ENCODE peak calls at places on chromosomes 11 and 22, in five cellular contexts. One of them, this sample, is unnamed.

GRCh38 chr11:94823127-94823732 is 55.1 kb downstream of the AMOTL1 start:
- DNase-seq in thoracic aorta: no peak
- DNase-seq in adrenal gland: no peak
- DNase-seq in cardiac muscle cell: no peak
- DNase-seq in Peyer's patch: no peak
- DNase-seq in this sample: peak; percentile 61

GRCh38 chr11:108558222-108558621 is 35.3 kb downstream of the EXPH5 start:
- DNase-seq in cardiac muscle cell: no peak
- DNase-seq in Peyer's patch: no peak
- DNase-seq in thoracic aorta: no peak
- DNase-seq in adrenal gland: no peak
- DNase-seq in this sample: no peak

GRCh38 chr22:48740731-48741405 is 1086.8 kb downstream of the BRD1 start:
- DNase-seq in thoracic aorta: no peak
- DNase-seq in adrenal gland: no peak
- DNase-seq in cardiac muscle cell: no peak
- DNase-seq in Peyer's patch: peak; percentile 27
- DNase-seq in this sample: no peak

GRCh38 chr11:114179234-114179941 is 116.8 kb upstream of the NNMT start:
- DNase-seq in adrenal gland: peak; percentile 82
- DNase-seq in Peyer's patch: peak; percentile 94
- DNase-seq in cardiac muscle cell: peak; percentile 99
- DNase-seq in thoracic aorta: peak; percentile 78
- DNase-seq in this sample: no peak

GRCh38 chr22:21764038-21764804 is 28.6 kb upstream of the YPEL1 start:
- DNase-seq in cardiac muscle cell: no peak
- DNase-seq in adrenal gland: no peak
- DNase-seq in thoracic aorta: no peak
- DNase-seq in Peyer's patch: no peak
- DNase-seq in this sample: no peak

GRCh38 chr11:85810871-85811611 is at the start of gene SYTL2:
- DNase-seq in thoracic aorta: no peak
- DNase-seq in adrenal gland: peak; percentile 84
- DNase-seq in Peyer's patch: peak; percentile 90
- DNase-seq in cardiac muscle cell: peak; percentile 46
- DNase-seq in this sample: peak; percentile 23

GRCh38 chr11:126268361-126268707 is 361 bp downstream of the SRPRA start:
- DNase-seq in Peyer's patch: no peak
- DNase-seq in cardiac muscle cell: no peak
- DNase-seq in adrenal gland: no peak
- DNase-seq in thoracic aorta: no peak
- DNase-seq in this sample: no peak

GRCh38 chr22:33898121-33898520 is 22.2 kb downstream of the LARGE1 start:
- DNase-seq in cardiac muscle cell: no peak
- DNase-seq in Peyer's patch: no peak
- DNase-seq in adrenal gland: no peak
- DNase-seq in thoracic aorta: no peak
- DNase-seq in this sample: no peak

GRCh38 chr22:37907036-37907954 is 1.2 kb downstream of the MICALL1 start:
- DNase-seq in adrenal gland: no peak
- DNase-seq in thoracic aorta: no peak
- DNase-seq in Peyer's patch: no peak
- DNase-seq in cardiac muscle cell: peak; percentile 26
- DNase-seq in this sample: no peak
- H3K27ac ChIP-seq in adrenal gland: peak overlapping the region; percentile 62
- H3K27ac ChIP-seq in thoracic aorta: peak overlapping the region; percentile 87
- H3K27ac ChIP-seq in Peyer's patch: peak overlapping the region; percentile 88
- H3K27ac ChIP-seq in cardiac muscle cell: no peak overlapping the region
- H3K27ac ChIP-seq in this sample: peak overlapping the region; percentile 73

GRCh38 chr11:35088676-35089075 is 50.3 kb upstream of the CD44 start:
- DNase-seq in adrenal gland: no peak
- DNase-seq in Peyer's patch: no peak
- DNase-seq in cardiac muscle cell: no peak
- DNase-seq in thoracic aorta: no peak
- DNase-seq in this sample: peak; percentile 89
- H3K4me1 ChIP-seq in adrenal gland: peaks cover 2% of the 10 kb centered on the region
- H3K4me1 ChIP-seq in Peyer's patch: peaks cover 6% of the 10 kb centered on the region
- H3K4me1 ChIP-seq in cardiac muscle cell: no peaks in the 10 kb centered on the region
- H3K4me1 ChIP-seq in thoracic aorta: peaks cover 28% of the 10 kb centered on the region
- H3K4me1 ChIP-seq in this sample: peaks cover 28% of the 10 kb centered on the region

GRCh38 chr11:67378544-67378943 is 5.1 kb upstream of the CLCF1 start:
- DNase-seq in thoracic aorta: no peak
- DNase-seq in Peyer's patch: no peak
- DNase-seq in adrenal gland: no peak
- DNase-seq in cardiac muscle cell: no peak
- DNase-seq in this sample: no peak

GRCh38 chr11:67382481-67383136 is 9.2 kb upstream of the RAD9A start:
- DNase-seq in cardiac muscle cell: peak; percentile 82
- DNase-seq in Peyer's patch: peak; percentile 94
- DNase-seq in adrenal gland: peak; percentile 80
- DNase-seq in thoracic aorta: no peak
- DNase-seq in this sample: no peak

GRCh38 chr11:67379061-67380058 is 6.0 kb upstream of the CLCF1 start:
- DNase-seq in Peyer's patch: peak; percentile 64
- DNase-seq in adrenal gland: no peak
- DNase-seq in cardiac muscle cell: no peak
- DNase-seq in thoracic aorta: no peak
- DNase-seq in this sample: no peak

GRCh38 chr11:67384851-67385366 is 6.9 kb upstream of the RAD9A start:
- DNase-seq in Peyer's patch: no peak
- DNase-seq in cardiac muscle cell: peak; percentile 51
- DNase-seq in adrenal gland: no peak
- DNase-seq in thoracic aorta: no peak
- DNase-seq in this sample: no peak

GRCh38 chr11:67381244-67381972 is 8.0 kb upstream of the CLCF1 start:
- DNase-seq in cardiac muscle cell: no peak
- DNase-seq in thoracic aorta: no peak
- DNase-seq in adrenal gland: no peak
- DNase-seq in Peyer's patch: no peak
- DNase-seq in this sample: no peak
- H3K27ac ChIP-seq in cardiac muscle cell: no peak overlapping the region
- H3K27ac ChIP-seq in thoracic aorta: no peak overlapping the region
- H3K27ac ChIP-seq in adrenal gland: no peak overlapping the region
- H3K27ac ChIP-seq in Peyer's patch: peak overlapping the region; percentile 75
- H3K27ac ChIP-seq in this sample: no peak overlapping the region

GRCh38 chr22:36465232-36466021 is 16.0 kb downstream of the TXN2 start:
- DNase-seq in cardiac muscle cell: peak; percentile 87
- DNase-seq in thoracic aorta: no peak
- DNase-seq in adrenal gland: peak; percentile 91
- DNase-seq in Peyer's patch: peak; percentile 83
- DNase-seq in this sample: peak; percentile 97
- H3K4me1 ChIP-seq in cardiac muscle cell: peaks cover 35% of the 10 kb centered on the region
- H3K4me1 ChIP-seq in thoracic aorta: peaks cover 67% of the 10 kb centered on the region
- H3K4me1 ChIP-seq in adrenal gland: peaks cover 21% of the 10 kb centered on the region
- H3K4me1 ChIP-seq in Peyer's patch: no peaks in the 10 kb centered on the region
- H3K4me1 ChIP-seq in this sample: peaks cover 43% of the 10 kb centered on the region

DNA sequence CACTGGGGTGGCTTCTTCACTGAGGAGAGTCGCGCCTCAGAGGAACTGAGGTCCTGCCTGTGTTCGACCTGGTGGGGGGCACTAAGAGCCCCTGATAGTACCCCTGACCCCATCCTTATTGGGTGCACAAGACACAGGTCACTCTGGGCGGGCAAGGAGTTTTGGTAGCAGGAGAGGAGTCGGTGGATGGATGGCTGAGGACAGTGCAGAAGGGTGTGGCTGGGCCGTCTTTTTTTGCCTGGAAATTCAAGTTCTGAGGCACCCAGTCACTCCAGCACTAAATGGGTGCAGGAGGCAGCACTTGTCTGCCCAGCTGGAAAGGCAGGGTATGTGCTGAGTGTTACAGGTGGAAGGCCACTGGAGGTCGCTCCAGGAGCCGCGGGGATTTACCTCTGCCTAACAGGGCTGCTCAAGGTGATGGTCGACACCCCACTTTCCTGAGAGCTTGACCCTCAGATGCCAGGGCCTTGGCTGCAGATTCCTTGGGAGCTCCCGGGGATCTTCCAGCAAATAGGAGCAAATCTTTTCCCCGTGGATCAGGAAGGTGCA is 960 bp downstream of the TSSC4 start:
- DNase-seq in Peyer's patch: no peak
- DNase-seq in thoracic aorta: no peak
- DNase-seq in cardiac muscle cell: no peak
- DNase-seq in adrenal gland: no peak
- DNase-seq in this sample: no peak
- H3K27ac ChIP-seq in Peyer's patch: peak overlapping the region; percentile 97
- H3K27ac ChIP-seq in thoracic aorta: peak overlapping the region; percentile 94
- H3K27ac ChIP-seq in cardiac muscle cell: peak overlapping the region; percentile 90
- H3K27ac ChIP-seq in adrenal gland: peak overlapping the region; percentile 80
- H3K27ac ChIP-seq in this sample: no peak overlapping the region